ENCODE peak calls at places on chromosome 16, in ten cellular contexts. Q is glutamatergic neuron, F is breast epithelium, D is MCF 10A, A is endothelial cell of umbilical vein, K is ascending aorta, R is kidney epithelial cell, L is HFFc6, O is uterus, J is mucosa of descending colon. E is an unnamed sample.

GRCh38 chr16:87303431-87303930 is 13.7 kb downstream of the C16orf95 start:
- DNase-seq in Q (no peak), F (no peak), D (no peak), A (no peak), K (no peak), R (no peak), L (no peak), O (no peak), J (no peak), E (no peak)

GRCh38 chr16:1953734-1954133 is 755 bp downstream of the RPL3L start:
- DNase-seq in Q (no peak), F (no peak), D (no peak), A (no peak), K (no peak), R (no peak), L (no peak), O (no peak), J (no peak), E (no peak)

GRCh38 chr16:88886915-88887521 is 20.6 kb upstream of the PABPN1L start:
- DNase-seq in Q (peak), F (no peak), D (no peak), A (no peak), K (no peak), R (no peak), L (no peak), O (peak), J (peak), E (peak)

GRCh38 chr16:66651474-66651765 is 45.1 kb downstream of the CMTM4 start:
- DNase-seq in Q (no peak), F (no peak), D (no peak), A (no peak), K (no peak), R (no peak), L (no peak), O (no peak), J (no peak), E (no peak)

GRCh38 chr16:57123216-57123968 is 31.0 kb downstream of the CPNE2 start:
- DNase-seq in Q (no peak), F (no peak), D (no peak), A (no peak), K (no peak), R (no peak), L (no peak), O (no peak), J (no peak), E (no peak)

GRCh38 chr16:50270510-50271147 is 4.3 kb downstream of the ADCY7 start:
- DNase-seq in Q (no peak), F (no peak), D (no peak), A (no peak), K (no peak), R (no peak), L (no peak), O (no peak), J (peak), E (no peak)

GRCh38 chr16:85613609-85614337 is 651 bp downstream of the GSE1 start:
- DNase-seq in Q (peak), F (peak), D (peak), A (no peak), K (no peak), R (no peak), L (peak), O (peak), J (peak), E (no peak)

GRCh38 chr16:25155553-25156460 is 44.3 kb downstream of the LCMT1 start:
- DNase-seq in Q (no peak), F (no peak), D (no peak), A (peak), K (no peak), R (peak), L (no peak), O (no peak), J (no peak), E (no peak)

GRCh38 chr16:66293932-66294331 is 72.6 kb upstream of the CDH5 start:
- DNase-seq in Q (no peak), F (no peak), D (no peak), A (no peak), K (no peak), R (no peak), L (no peak), O (no peak), J (no peak), E (no peak)

DNA sequence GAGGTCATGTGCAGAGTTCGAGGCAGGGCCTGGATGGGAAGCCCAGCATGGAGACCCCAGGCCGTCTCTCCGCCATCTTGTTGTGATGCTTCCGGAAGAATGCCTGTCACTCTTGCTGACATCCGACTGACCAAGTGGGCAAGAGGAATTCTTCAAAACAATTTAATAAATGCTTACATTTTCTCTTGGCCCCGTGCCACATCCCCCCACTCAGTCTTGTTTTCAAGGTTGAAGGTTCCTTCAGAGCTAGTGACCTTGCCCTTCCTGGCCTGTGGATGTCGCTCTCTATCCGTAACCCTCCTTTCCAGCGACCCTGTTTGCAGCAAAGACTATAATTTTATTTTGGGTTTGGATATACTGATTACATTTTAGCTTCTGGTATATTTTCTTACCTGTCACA is 264.4 kb downstream of the WWOX start:
- DNase-seq in Q (no peak), F (no peak), D (no peak), A (no peak), K (no peak), R (no peak), L (no peak), O (no peak), J (no peak), E (no peak)
- TF ChIP-seq CTCF in Q (no peak), F (no peak), D (no peak), A (no peak), K (no peak), R (no peak), L (no peak), O (no peak), J (no peak), E (no peak)

GRCh38 chr16:28981517-28981916 is 3.3 kb upstream of the LAT start:
- DNase-seq in Q (peak), F (no peak), D (peak), A (no peak), K (no peak), R (no peak), L (no peak), O (no peak), J (peak), E (no peak)

GRCh38 chr16:28975158-28975603 is 603 bp downstream of the SPNS1 start:
- DNase-seq in Q (no peak), F (no peak), D (no peak), A (no peak), K (no peak), R (no peak), L (no peak), O (no peak), J (no peak), E (no peak)

GRCh38 chr16:28974437-28975157 is at the start of gene SPNS1:
- DNase-seq in Q (peak), F (peak), D (peak), A (peak), K (peak), R (peak), L (peak), O (peak), J (peak), E (peak)

GRCh38 chr16:28980929-28981328 is 3.9 kb upstream of the LAT start:
- DNase-seq in Q (no peak), F (no peak), D (no peak), A (no peak), K (no peak), R (no peak), L (no peak), O (no peak), J (no peak), E (no peak)

GRCh38 chr16:28977703-28978641 is 3.4 kb downstream of the SPNS1 start:
- DNase-seq in Q (no peak), F (no peak), D (peak), A (no peak), K (no peak), R (no peak), L (no peak), O (no peak), J (no peak), E (no peak)
- TF ChIP-seq CTCF in Q (no peak), F (peak), D (peak), A (no peak), K (peak), R (peak), L (peak), O (no peak), J (peak), E (no peak)

DNA sequence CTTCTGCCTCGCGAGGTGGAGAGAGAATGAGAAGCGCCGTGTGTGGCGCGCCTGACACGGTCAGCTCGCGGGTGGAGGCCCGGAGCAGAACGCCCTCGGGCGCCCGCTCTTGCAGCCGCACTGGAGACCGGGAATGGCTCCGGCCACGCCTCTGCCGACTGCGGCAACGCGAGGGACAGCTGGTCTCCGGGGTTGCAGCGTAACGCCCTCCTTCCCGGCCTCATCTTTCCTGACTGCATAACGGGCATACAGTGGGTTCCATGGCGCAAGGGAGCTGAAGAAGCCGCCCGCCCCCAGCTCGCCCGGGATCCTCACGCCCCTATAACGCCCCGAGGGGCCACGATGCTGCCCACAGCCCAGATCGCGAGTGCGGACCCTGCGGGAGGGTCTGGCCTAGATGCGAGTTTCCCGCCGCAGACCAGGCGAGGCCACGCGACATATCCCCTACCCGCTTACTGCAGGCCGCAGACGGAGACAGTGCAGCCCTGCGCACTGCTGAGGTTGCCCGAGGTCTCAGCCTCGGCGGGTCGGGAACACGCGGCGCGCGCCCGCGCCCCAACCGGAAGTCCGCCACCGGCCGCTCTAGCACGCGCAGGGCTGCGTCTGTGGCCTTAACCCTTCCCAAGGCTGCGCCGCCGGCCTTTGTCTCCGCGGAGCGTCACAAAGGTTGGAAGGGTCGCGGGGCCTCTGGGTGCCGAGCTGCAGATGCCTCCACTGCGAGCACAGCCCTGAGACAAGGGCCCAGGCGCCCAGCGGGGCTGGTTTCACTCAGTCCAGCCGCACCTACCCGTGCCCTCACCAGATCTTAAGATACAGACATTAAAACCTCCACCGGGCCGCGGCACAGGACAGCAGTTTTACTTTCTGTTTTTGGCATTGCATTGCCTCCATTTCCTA is 18.8 kb downstream of the BCL7C start:
- DNase-seq in Q (peak), F (peak), D (peak), A (peak), K (peak), R (peak), L (peak), O (peak), J (peak), E (peak)
- TF ChIP-seq CTCF in Q (peak), F (no peak), D (no peak), A (no peak), K (no peak), R (no peak), L (no peak), O (no peak), J (no peak), E (no peak)

DNA sequence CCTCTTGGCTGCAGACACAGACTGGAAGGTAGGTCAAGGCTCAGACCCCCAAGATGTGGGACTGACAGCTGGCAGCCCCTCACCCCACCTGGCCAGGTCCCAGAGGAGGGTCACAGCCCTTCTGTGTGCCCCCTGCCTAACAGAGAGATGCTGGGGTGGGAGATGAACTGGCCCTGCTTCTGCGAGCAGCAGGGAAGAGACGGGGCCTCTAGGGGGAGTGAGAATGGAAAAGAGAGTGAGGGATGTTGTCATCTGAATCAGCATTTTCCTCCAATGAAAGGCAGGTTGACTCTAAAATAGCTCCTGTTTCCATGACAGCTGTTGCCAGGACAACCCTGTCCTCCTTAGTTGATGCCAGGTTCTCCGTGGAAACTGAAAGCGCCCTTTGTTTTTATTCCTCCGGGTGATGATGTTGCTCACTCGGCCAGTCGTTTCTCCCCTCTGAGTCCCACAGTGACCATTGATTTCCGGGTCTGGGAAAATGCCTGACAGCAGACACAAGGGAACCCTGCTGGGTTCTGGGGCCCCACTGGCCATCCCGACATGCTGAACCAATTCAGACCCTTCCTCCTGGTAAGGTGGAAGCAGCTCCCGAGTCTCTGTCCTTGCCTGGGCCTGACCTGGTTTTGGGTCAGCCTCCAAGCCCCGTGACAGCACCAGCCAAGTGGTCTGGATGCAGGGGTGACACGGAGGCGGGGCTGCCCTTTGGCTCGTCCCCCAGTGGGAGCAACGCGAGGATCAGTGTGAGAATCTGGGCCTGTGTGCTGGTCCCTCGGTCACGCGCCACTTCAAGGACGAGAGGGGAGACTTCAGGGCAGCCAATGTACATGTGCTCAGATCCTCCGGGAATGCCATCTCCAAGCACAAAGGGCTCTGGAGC is 4.7 kb upstream of the NDRG4 start:
- DNase-seq in Q (peak), F (peak), D (peak), A (peak), K (peak), R (peak), L (peak), O (peak), J (no peak), E (no peak)
- TF ChIP-seq CTCF in Q (peak), F (peak), D (peak), A (peak), K (peak), R (peak), L (peak), O (no peak), J (no peak), E (no peak)

DNA sequence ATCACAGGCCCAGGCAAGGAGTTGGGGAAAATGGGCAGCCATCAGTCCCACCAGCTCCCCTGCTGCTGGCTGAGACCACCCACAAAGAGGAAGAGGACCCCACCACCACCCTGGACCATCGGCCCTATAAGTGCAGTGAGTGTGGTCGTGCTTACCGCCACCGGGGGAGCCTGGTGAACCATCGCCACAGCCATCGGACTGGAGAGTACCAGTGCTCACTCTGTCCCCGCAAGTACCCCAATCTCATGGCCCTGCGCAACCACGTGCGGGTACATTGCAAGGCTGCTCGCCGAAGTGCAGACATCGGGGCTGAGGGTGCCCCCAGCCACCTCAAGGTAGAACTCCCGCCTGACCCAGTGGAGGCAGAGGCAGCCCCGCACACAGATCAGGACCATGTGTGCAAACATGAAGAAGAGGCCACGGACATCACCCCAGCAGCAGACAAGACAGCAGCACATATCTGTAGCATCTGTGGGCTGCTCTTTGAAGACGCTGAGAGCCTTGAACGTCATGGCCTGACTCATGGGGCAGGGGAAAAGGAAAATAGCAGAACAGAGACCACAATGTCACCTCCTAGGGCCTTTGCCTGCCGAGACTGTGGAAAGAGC is 3.5 kb downstream of the ZNF646 start:
- DNase-seq in Q (no peak), F (no peak), D (no peak), A (no peak), K (no peak), R (no peak), L (no peak), O (no peak), J (no peak), E (no peak)
- TF ChIP-seq CTCF in Q (peak), F (no peak), D (no peak), A (no peak), K (no peak), R (no peak), L (peak), O (no peak), J (no peak), E (no peak)

DNA sequence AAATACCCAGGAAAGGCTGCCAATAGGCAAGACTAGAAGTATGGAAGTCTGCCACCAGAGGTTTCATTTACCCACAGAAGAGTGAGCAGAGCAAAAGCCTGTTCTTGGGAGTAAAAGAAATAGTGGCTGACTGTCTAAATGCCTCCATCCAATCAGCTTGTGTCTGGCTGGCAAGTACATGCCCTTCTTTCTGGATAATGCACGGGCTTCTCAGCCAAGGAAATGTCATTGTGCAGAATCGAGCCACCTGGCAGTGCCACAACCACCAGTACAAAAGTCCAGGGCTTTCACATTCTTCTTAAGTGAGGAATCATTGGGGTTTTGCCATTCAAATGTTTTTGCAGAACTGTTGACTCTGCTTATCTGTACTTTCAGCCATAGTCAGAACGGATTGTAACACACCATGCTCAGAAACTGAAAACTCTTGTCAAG is 10.1 kb upstream of the ERCC4 start:
- DNase-seq in Q (no peak), F (peak), D (peak), A (peak), K (peak), R (peak), L (peak), O (peak), J (no peak), E (no peak)
- TF ChIP-seq CTCF in Q (no peak), F (no peak), D (no peak), A (no peak), K (no peak), R (no peak), L (no peak), O (no peak), J (no peak), E (no peak)

E was measured in omental fat pad.